ENCODE peak calls at places on chromosomes 11 and 22, in five cellular contexts. X is neural crest cell, F is fibroblast of mammary gland, N is B cell, W is T follicular helper cell. V is an unnamed sample.
A peak's percentile ranks its signal among the peaks of the same experiment; 100 is the strongest.

GRCh38 chr22:39306456-39307361 is 12.7 kb downstream of the RPL3 start:
- DNase-seq in X (no peak), F (no peak), N (no peak), W (peak; percentile 27), V (no peak)

GRCh38 chr11:114102993-114103896 is 43.7 kb downstream of the ZBTB16 start:
- DNase-seq in X (no peak), F (no peak), N (no peak), W (no peak), V (no peak)

GRCh38 chr22:23192133-23192532 is 11.8 kb downstream of the BCR start:
- DNase-seq in X (no peak), F (no peak), N (no peak), W (no peak), V (no peak)

GRCh38 chr11:36564376-36565032 is 3.3 kb upstream of the RAG1 start:
- DNase-seq in X (peak; percentile 42), F (peak; percentile 62), N (no peak), W (peak; percentile 22), V (no peak)

GRCh38 chr11:133669371-133670046 is 137.2 kb upstream of the OPCML start:
- DNase-seq in X (no peak), F (no peak), N (no peak), W (no peak), V (no peak)

GRCh38 chr11:65314501-65315203 is at the start of gene CDC42EP2:
- DNase-seq in X (peak; percentile 71), F (peak; percentile 76), N (peak; percentile 66), W (peak; percentile 60), V (peak; percentile 81)

GRCh38 chr22:45064313-45065268 is 54.8 kb upstream of the PHF21B start:
- DNase-seq in X (no peak), F (peak; percentile 91), N (no peak), W (no peak), V (no peak)

GRCh38 chr11:3074912-3075589 is 17.8 kb upstream of the CARS1 start:
- DNase-seq in X (no peak), F (no peak), N (no peak), W (no peak), V (no peak)

GRCh38 chr11:66915046-66915832 is 42.9 kb downstream of the PC start:
- DNase-seq in X (no peak), F (no peak), N (no peak), W (no peak), V (no peak)

GRCh38 chr11:93407777-93408401 is 77.3 kb downstream of the DEUP1 start:
- DNase-seq in X (no peak), F (peak; percentile 53), N (no peak), W (no peak), V (no peak)

GRCh38 chr11:120057595-120058581 is 80.0 kb downstream of the TRIM29 start:
- DNase-seq in X (no peak), F (peak; percentile 21), N (peak; percentile 25), W (no peak), V (peak; percentile 18)

GRCh38 chr11:12330491-12331231 is 46.7 kb upstream of the PARVA start:
- DNase-seq in X (peak; percentile 17), F (no peak), N (no peak), W (no peak), V (peak; percentile 40)

GRCh38 chr11:31810779-31811647 is at the start of gene PAX6:
- DNase-seq in X (peak; percentile 70), F (peak; percentile 28), N (peak; percentile 54), W (no peak), V (peak; percentile 50)

GRCh38 chr11:723120-723883 is 17.3 kb downstream of the EPS8L2 start:
- DNase-seq in X (no peak), F (peak; percentile 62), N (peak; percentile 71), W (no peak), V (no peak)

GRCh38 chr11:12744831-12745502 is 70.7 kb downstream of the TEAD1 start:
- DNase-seq in X (no peak), F (no peak), N (no peak), W (no peak), V (no peak)

GRCh38 chr22:40635008-40635939 is 1.2 kb downstream of the MRTFA start:
- DNase-seq in X (no peak), F (no peak), N (no peak), W (no peak), V (no peak)

GRCh38 chr11:123885570-123885969 is at the start of gene TMEM225:
- DNase-seq in X (no peak), F (no peak), N (no peak), W (no peak), V (no peak)

GRCh38 chr11:77519847-77520246 is 46.0 kb upstream of the PAK1 start:
- DNase-seq in X (no peak), F (no peak), N (no peak), W (no peak), V (no peak)

GRCh38 chr22:40043086-40043485 is 48.3 kb downstream of the FAM83F start:
- DNase-seq in X (no peak), F (peak; percentile 76), N (no peak), W (no peak), V (peak; percentile 85)

GRCh38 chr11:65435330-65435931 is 12.8 kb downstream of the NEAT1 start:
- DNase-seq in X (no peak), F (peak; percentile 43), N (no peak), W (no peak), V (peak; percentile 20)

GRCh38 chr11:108498046-108498815 is at the start of gene POGLUT3:
- DNase-seq in X (peak; percentile 57), F (peak; percentile 37), N (peak; percentile 43), W (peak; percentile 20), V (no peak)

V was measured in breast epithelium.